ENCODE peak calls at places on chromosomes 13 and 19, in five cellular contexts. Y is AG04450, S is heart right ventricle, D is T-helper 9 cell, M is astrocyte of the cerebellum. F is an unnamed sample.

GRCh38 chr19:4609878-4610511 is 29.3 kb upstream of the TNFAIP8L1 start:
- DNase-seq in Y (no peak), S (peak; percentile 18), D (no peak), M (no peak), F (no peak)

GRCh38 chr13:39952244-39953233 is 297.1 kb downstream of the COG6 start:
- DNase-seq in Y (no peak), S (peak; percentile 48), D (no peak), M (no peak), F (no peak)

GRCh38 chr19:6491802-6492592 is 10.1 kb downstream of the TUBB4A start:
- DNase-seq in Y (no peak), S (no peak), D (no peak), M (no peak), F (no peak)

GRCh38 chr19:47240996-47241918 is 10.3 kb upstream of the BBC3 start:
- DNase-seq in Y (no peak), S (peak; percentile 81), D (peak; percentile 94), M (no peak), F (peak; percentile 79)

GRCh38 chr19:2381151-2381822 is 21.2 kb downstream of the TMPRSS9 start:
- DNase-seq in Y (no peak), S (no peak), D (no peak), M (no peak), F (no peak)

GRCh38 chr13:50340146-50340545 is 324.9 kb downstream of the KCNRG start:
- DNase-seq in Y (no peak), S (no peak), D (no peak), M (no peak), F (no peak)

GRCh38 chr13:77595166-77595810 is 59.8 kb downstream of the SCEL start:
- DNase-seq in Y (no peak), S (no peak), D (no peak), M (no peak), F (no peak)

GRCh38 chr13:29920018-29920643 is 69.7 kb upstream of the UBL3 start:
- DNase-seq in Y (no peak), S (no peak), D (no peak), M (no peak), F (no peak)

GRCh38 chr13:101875091-101875490 is 422.6 kb downstream of the ITGBL1 start:
- DNase-seq in Y (no peak), S (no peak), D (no peak), M (no peak), F (no peak)

GRCh38 chr19:10388957-10389356 is 8.6 kb upstream of the TYK2 start:
- DNase-seq in Y (peak; percentile 50), S (peak; percentile 92), D (peak; percentile 90), M (peak; percentile 65), F (peak; percentile 88)

GRCh38 chr19:10979950-10980349 is 19.1 kb downstream of the SMARCA4 start:
- DNase-seq in Y (no peak), S (no peak), D (no peak), M (no peak), F (no peak)

GRCh38 chr19:55118401-55118991 is 1.1 kb upstream of the PPP1R12C start:
- DNase-seq in Y (no peak), S (peak; percentile 77), D (no peak), M (no peak), F (peak; percentile 73)

GRCh38 chr13:82330499-82330898 is 1551.8 kb downstream of the SLITRK1 start:
- DNase-seq in Y (no peak), S (no peak), D (no peak), M (no peak), F (no peak)

GRCh38 chr13:34156841-34157365 is 339.0 kb downstream of the RFC3 start:
- DNase-seq in Y (peak; percentile 72), S (peak; percentile 48), D (no peak), M (peak; percentile 86), F (peak; percentile 74)

GRCh38 chr13:20981370-20982095 is 79.0 kb upstream of the XPO4 start:
- DNase-seq in Y (no peak), S (no peak), D (no peak), M (no peak), F (no peak)

GRCh38 chr19:49014123-49014869 is 2.6 kb downstream of the LHB start:
- DNase-seq in Y (no peak), S (no peak), D (no peak), M (no peak), F (peak; percentile 49)

GRCh38 chr19:57888107-57888493 is 737 bp downstream of the ZNF814 start:
- DNase-seq in Y (no peak), S (no peak), D (no peak), M (no peak), F (no peak)

GRCh38 chr13:98761126-98761978 is 8.9 kb upstream of the SLC15A1 start:
- DNase-seq in Y (peak; percentile 48), S (no peak), D (no peak), M (peak; percentile 28), F (no peak)

GRCh38 chr19:29476528-29476927 is 49.3 kb upstream of the VSTM2B start:
- DNase-seq in Y (no peak), S (no peak), D (no peak), M (no peak), F (no peak)

GRCh38 chr19:3507371-3508120 is 1.4 kb downstream of the FZR1 start:
- DNase-seq in Y (no peak), S (no peak), D (peak; percentile 39), M (no peak), F (no peak)

GRCh38 chr19:1883784-1884183 is 1.5 kb downstream of the ABHD17A start:
- DNase-seq in Y (no peak), S (no peak), D (no peak), M (no peak), F (no peak)

GRCh38 chr13:63005625-63006024 is 1590.0 kb upstream of the PCDH20 start:
- DNase-seq in Y (no peak), S (no peak), D (no peak), M (no peak), F (no peak)

GRCh38 chr19:32039446-32039845 is 306.0 kb upstream of the ZNF507 start:
- DNase-seq in Y (no peak), S (no peak), D (no peak), M (no peak), F (no peak)

GRCh38 chr19:54262066-54262465 is 5.0 kb upstream of the LILRB5 start:
- DNase-seq in Y (no peak), S (no peak), D (no peak), M (no peak), F (no peak)

GRCh38 chr13:106415971-106416370 is 119.5 kb downstream of the EFNB2 start:
- DNase-seq in Y (no peak), S (no peak), D (no peak), M (peak; percentile 49), F (no peak)

GRCh38 chr19:29404951-29405727 is 120.7 kb upstream of the VSTM2B start:
- DNase-seq in Y (no peak), S (no peak), D (no peak), M (no peak), F (no peak)

GRCh38 chr13:44576396-44577235 is 486 bp upstream of the TSC22D1 start:
- DNase-seq in Y (no peak), S (no peak), D (peak; percentile 35), M (no peak), F (peak; percentile 29)

GRCh38 chr13:83881917-83882625 is at the start of gene SLITRK1:
- DNase-seq in Y (peak; percentile 42), S (peak; percentile 29), D (no peak), M (peak; percentile 60), F (peak; percentile 31)

GRCh38 chr19:16228637-16229321 is 31.1 kb downstream of the AP1M1 start:
- DNase-seq in Y (no peak), S (no peak), D (no peak), M (no peak), F (no peak)